ENCODE peak calls at places on chromosome 20, in four cellular contexts. X is CD8-positive, alpha-beta memory T cell; N is astrocyte; I is Peyer's patch. B is an unnamed sample.
A peak's percentile ranks its signal among the peaks of the same experiment; 100 is the strongest.

GRCh38 chr20:61950631-61951010 is 115.1 kb downstream of the TAF4 start:
- DNase-seq in X (no peak), N (no peak), I (no peak), B (no peak)

GRCh38 chr20:3935295-3935955 is 46.2 kb downstream of the PANK2 start:
- DNase-seq in X (no peak), N (no peak), I (no peak), B (no peak)

GRCh38 chr20:17155401-17155800 is 71.4 kb upstream of the PCSK2 start:
- DNase-seq in X (no peak), N (no peak), I (no peak), B (no peak)

GRCh38 chr20:32168184-32168910 is 39.2 kb downstream of the PLAGL2 start:
- DNase-seq in X (no peak), N (peak; percentile 43), I (no peak), B (no peak)

GRCh38 chr20:24582373-24583168 is 113.1 kb downstream of the SYNDIG1 start:
- DNase-seq in X (no peak), N (no peak), I (no peak), B (no peak)

GRCh38 chr20:57633945-57634491 is 13.8 kb upstream of the ZBP1 start:
- DNase-seq in X (no peak), N (no peak), I (no peak), B (no peak)

GRCh38 chr20:2475850-2476741 is 5.5 kb upstream of the SNRPB start:
- DNase-seq in X (no peak), N (no peak), I (no peak), B (no peak)

GRCh38 chr20:32945710-32946221 is 58.5 kb downstream of the SUN5 start:
- DNase-seq in X (no peak), N (no peak), I (no peak), B (no peak)

GRCh38 chr20:50462093-50462685 is 48.0 kb upstream of the PTPN1 start:
- DNase-seq in X (no peak), N (peak; percentile 77), I (no peak), B (no peak)

GRCh38 chr20:56807118-56807517 is 178.0 kb downstream of the TFAP2C start:
- DNase-seq in X (no peak), N (no peak), I (no peak), B (no peak)

GRCh38 chr20:47815416-47815806 is 30.1 kb upstream of the SULF2 start:
- DNase-seq in X (no peak), N (no peak), I (no peak), B (no peak)

GRCh38 chr20:8155229-8155628 is 23.2 kb downstream of the PLCB1 start:
- DNase-seq in X (no peak), N (no peak), I (no peak), B (no peak)

GRCh38 chr20:46423342-46423741 is 16.9 kb upstream of the ELMO2 start:
- DNase-seq in X (no peak), N (no peak), I (no peak), B (no peak)

GRCh38 chr20:37882961-37883712 is 19.8 kb upstream of the VSTM2L start:
- DNase-seq in X (no peak), N (no peak), I (no peak), B (no peak)

GRCh38 chr20:56748476-56749377 is 119.6 kb downstream of the TFAP2C start:
- DNase-seq in X (no peak), N (no peak), I (no peak), B (no peak)

GRCh38 chr20:58570181-58570859 is 55.1 kb upstream of the APCDD1L start:
- DNase-seq in X (no peak), N (no peak), I (no peak), B (no peak)

GRCh38 chr20:46312075-46312944 is 4.0 kb upstream of the CDH22 start:
- DNase-seq in X (no peak), N (no peak), I (no peak), B (no peak)

GRCh38 chr20:35599776-35600120 is 15.9 kb upstream of the SPAG4 start:
- DNase-seq in X (no peak), N (no peak), I (no peak), B (no peak)

GRCh38 chr20:35601990-35602389 is 13.6 kb upstream of the SPAG4 start:
- DNase-seq in X (no peak), N (no peak), I (no peak), B (no peak)

GRCh38 chr20:35598899-35599775 is 16.5 kb upstream of the SPAG4 start:
- DNase-seq in X (no peak), N (no peak), I (peak; percentile 49), B (no peak)

GRCh38 chr20:35601021-35601973 is 14.3 kb upstream of the SPAG4 start:
- DNase-seq in X (peak; percentile 67), N (peak; percentile 57), I (peak; percentile 90), B (peak; percentile 59)

GRCh38 chr20:35600176-35600995 is 15.2 kb upstream of the SPAG4 start:
- DNase-seq in X (no peak), N (no peak), I (no peak), B (no peak)
- H3K4me1 ChIP-seq in X (peaks cover 9% of the 10 kb centered on the region), N (peaks cover 11% of the 10 kb centered on the region), I (peaks cover 12% of the 10 kb centered on the region), B (peaks cover 12% of the 10 kb centered on the region)

GRCh38 chr20:43565758-43566104 is 6.9 kb downstream of the SGK2 start:
- DNase-seq in X (no peak), N (no peak), I (no peak), B (no peak)

GRCh38 chr20:43563429-43563828 is 4.6 kb downstream of the SGK2 start:
- DNase-seq in X (no peak), N (no peak), I (no peak), B (no peak)

GRCh38 chr20:43564455-43564854 is 5.6 kb downstream of the SGK2 start:
- DNase-seq in X (no peak), N (no peak), I (no peak), B (no peak)

GRCh38 chr20:43563991-43564390 is 5.2 kb downstream of the SGK2 start:
- DNase-seq in X (no peak), N (no peak), I (no peak), B (no peak)

DNA sequence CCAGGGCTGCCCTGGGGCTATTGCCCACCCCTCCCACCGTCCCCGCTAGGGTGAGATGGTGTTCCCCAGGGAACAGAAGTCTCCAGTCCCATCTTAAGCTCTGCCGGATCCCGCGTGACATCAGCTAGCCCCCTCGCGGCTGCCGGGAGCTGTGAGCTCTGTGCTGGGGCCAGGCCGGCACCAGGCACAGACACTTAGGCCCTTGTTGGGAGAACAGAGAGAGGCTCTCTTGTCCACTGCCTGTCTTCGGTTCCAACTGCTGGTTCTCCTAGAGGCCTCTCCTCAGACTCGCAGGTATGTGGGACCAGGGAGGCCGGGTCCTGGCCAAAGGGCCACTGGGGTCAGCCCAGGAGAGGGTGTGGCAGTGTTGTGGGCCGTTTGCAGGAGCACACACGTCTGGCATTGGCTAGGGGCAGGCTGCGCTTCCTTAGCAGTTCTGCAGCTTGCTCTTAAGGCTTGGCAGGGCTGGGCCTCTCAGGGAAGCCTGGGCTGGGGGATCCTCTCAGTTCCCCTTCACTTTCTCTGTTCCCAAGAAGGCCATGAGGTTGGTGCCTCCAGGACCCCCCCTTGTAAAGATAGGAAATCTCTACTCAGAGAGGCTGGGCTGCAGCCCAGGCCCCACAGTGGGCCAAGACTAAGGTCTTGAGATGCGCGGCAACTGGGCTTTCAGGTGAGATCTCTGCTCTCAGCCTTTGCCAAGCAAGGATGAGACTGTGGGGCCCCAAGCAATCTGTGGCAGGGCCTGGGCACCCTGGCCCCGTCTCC is 6.3 kb downstream of the SGK2 start:
- DNase-seq in X (no peak), N (no peak), I (no peak), B (no peak)
- H3K4me3 ChIP-seq in X (no peak overlapping the region), N (no peak overlapping the region), I (no peak overlapping the region), B (no peak overlapping the region)

GRCh38 chr20:41524980-41525613 is 93.1 kb downstream of the CHD6 start:
- DNase-seq in X (no peak), N (peak; percentile 77), I (peak; percentile 71), B (no peak)

GRCh38 chr20:41526327-41526726 is 91.8 kb downstream of the CHD6 start:
- DNase-seq in X (no peak), N (peak; percentile 20), I (peak; percentile 66), B (no peak)

DNA sequence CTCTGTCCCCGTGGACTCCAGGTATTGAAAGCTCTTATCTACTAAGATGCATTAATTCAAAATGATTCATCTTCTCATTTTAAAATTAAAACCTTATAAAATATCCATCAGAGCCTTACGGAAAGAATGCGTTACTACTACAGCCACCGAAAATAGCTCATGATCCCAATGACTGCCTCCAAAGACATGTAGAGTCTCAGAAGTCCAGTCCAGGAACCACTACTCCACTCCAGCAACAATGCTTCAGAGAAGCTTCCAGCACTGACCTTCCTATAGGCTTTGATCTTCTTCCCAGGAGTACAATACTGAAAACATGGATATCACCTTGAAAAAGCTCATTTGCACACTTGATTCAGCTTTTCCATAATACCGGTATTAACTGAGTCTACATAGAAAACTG is 94.3 kb downstream of the CHD6 start:
- DNase-seq in X (no peak), N (no peak), I (no peak), B (no peak)
- H3K4me1 ChIP-seq in X (no peaks in the 10 kb centered on the region), N (peaks cover 6% of the 10 kb centered on the region), I (peaks cover 3% of the 10 kb centered on the region), B (no peaks in the 10 kb centered on the region)

GRCh38 chr20:13219327-13220193 is 1.5 kb upstream of the ISM1 start:
- DNase-seq in X (no peak), N (no peak), I (peak; percentile 52), B (no peak)
- H3K4me3 ChIP-seq in X (peak overlapping the region; percentile 55), N (no peak overlapping the region), I (peak overlapping the region; percentile 41), B (peak overlapping the region; percentile 71)

GRCh38 chr20:19826179-19826914 is 68.3 kb downstream of the RIN2 start:
- DNase-seq in X (no peak), N (no peak), I (no peak), B (no peak)

GRCh38 chr20:19824861-19825260 is 66.8 kb downstream of the RIN2 start:
- DNase-seq in X (no peak), N (no peak), I (no peak), B (no peak)

GRCh38 chr20:19830351-19830750 is 72.3 kb downstream of the RIN2 start:
- DNase-seq in X (no peak), N (no peak), I (no peak), B (no peak)

GRCh38 chr20:19827818-19828217 is 69.8 kb downstream of the RIN2 start:
- DNase-seq in X (no peak), N (no peak), I (no peak), B (no peak)

DNA sequence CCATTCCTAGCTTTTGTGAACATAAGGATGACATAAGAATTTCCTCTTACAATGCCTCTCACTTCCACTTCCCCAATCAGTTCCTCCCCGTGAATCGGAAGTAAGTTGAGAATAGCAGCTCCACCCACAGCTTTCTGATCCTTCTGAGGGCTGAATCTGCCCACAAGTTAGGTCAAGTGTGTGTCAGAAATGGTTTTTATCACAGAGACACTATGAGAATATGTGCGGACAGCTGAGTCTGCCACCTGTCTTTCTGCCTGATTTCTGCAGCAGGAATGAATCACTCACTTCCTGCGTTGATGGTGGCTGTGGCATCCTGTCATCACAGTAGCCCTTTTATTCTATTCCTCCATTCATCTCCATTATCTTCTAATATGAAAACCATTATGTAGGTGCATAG is 70.2 kb downstream of the RIN2 start:
- DNase-seq in X (no peak), N (peak; percentile 58), I (peak; percentile 61), B (no peak)
- H3K4me1 ChIP-seq in X (no peaks in the 10 kb centered on the region), N (peaks cover 20% of the 10 kb centered on the region), I (no peaks in the 10 kb centered on the region), B (no peaks in the 10 kb centered on the region)

GRCh38 chr20:38893485-38894090 is 32.6 kb upstream of the FAM83D start:
- DNase-seq in X (peak; percentile 74), N (no peak), I (peak; percentile 91), B (peak; percentile 63)
- H3K4me3 ChIP-seq in X (peak overlapping the region; percentile 49), N (no peak overlapping the region), I (peak overlapping the region; percentile 16), B (peak overlapping the region; percentile 6)